ENCODE peak calls at places on chromosome 2, in four cellular contexts. T is AG09319, N is esophagus squamous epithelium, X is fibroblast of lung. B is an unnamed sample.

GRCh38 chr2:48312126-48312525 is 217.8 kb upstream of the STON1 start:
- DNase-seq in T (no peak), N (no peak), X (peak; percentile 23), B (no peak)

GRCh38 chr2:100957971-100958653 is 44.0 kb upstream of the RPL31 start:
- DNase-seq in T (peak; percentile 91), N (no peak), X (peak; percentile 95), B (no peak)

GRCh38 chr2:120348134-120349103 is 2.5 kb downstream of the INHBB start:
- DNase-seq in T (no peak), N (no peak), X (no peak), B (no peak)

GRCh38 chr2:161954103-161954502 is 119.9 kb downstream of the DPP4 start:
- DNase-seq in T (no peak), N (no peak), X (peak; percentile 8), B (no peak)

GRCh38 chr2:26500406-26500805 is 22.5 kb upstream of the OTOF start:
- DNase-seq in T (no peak), N (no peak), X (no peak), B (no peak)

GRCh38 chr2:61905372-61906186 is at the start of gene COMMD1:
- DNase-seq in T (no peak), N (no peak), X (peak; percentile 71), B (peak; percentile 83)

GRCh38 chr2:216281316-216281715 is 91.0 kb downstream of the MARCHF4 start:
- DNase-seq in T (no peak), N (no peak), X (no peak), B (no peak)

GRCh38 chr2:196750977-196751631 is 48.4 kb downstream of the GTF3C3 start:
- DNase-seq in T (peak; percentile 16), N (no peak), X (peak; percentile 44), B (peak; percentile 66)

GRCh38 chr2:39805936-39806608 is 27.0 kb upstream of the THUMPD2 start:
- DNase-seq in T (peak; percentile 3), N (no peak), X (peak; percentile 86), B (no peak)

GRCh38 chr2:10900216-10901109 is 11.3 kb upstream of the KCNF1 start:
- DNase-seq in T (no peak), N (no peak), X (no peak), B (peak; percentile 51)

GRCh38 chr2:144320491-144320890 is 199.4 kb downstream of the ZEB2 start:
- DNase-seq in T (no peak), N (no peak), X (peak; percentile 61), B (no peak)

GRCh38 chr2:27561060-27561459 is 21.8 kb upstream of the ZNF512 start:
- DNase-seq in T (no peak), N (no peak), X (no peak), B (no peak)

GRCh38 chr2:101720732-101721131 is 23.2 kb downstream of the MAP4K4 start:
- DNase-seq in T (no peak), N (no peak), X (no peak), B (no peak)

GRCh38 chr2:26464390-26465265 is 13.3 kb downstream of the OTOF start:
- DNase-seq in T (no peak), N (no peak), X (no peak), B (no peak)

GRCh38 chr2:44747794-44748193 is 193.7 kb upstream of the SIX3 start:
- DNase-seq in T (no peak), N (no peak), X (no peak), B (no peak)

GRCh38 chr2:44753552-44754285 is 187.8 kb upstream of the SIX3 start:
- DNase-seq in T (no peak), N (no peak), X (peak; percentile 73), B (no peak)

GRCh38 chr2:44746367-44746766 is 195.1 kb upstream of the SIX3 start:
- DNase-seq in T (no peak), N (no peak), X (no peak), B (no peak)

GRCh38 chr2:44746856-44747612 is 194.5 kb upstream of the SIX3 start:
- DNase-seq in T (no peak), N (no peak), X (no peak), B (no peak)

GRCh38 chr2:44751754-44752479 is 189.6 kb upstream of the SIX3 start:
- DNase-seq in T (no peak), N (no peak), X (no peak), B (no peak)
- TF ChIP-seq CTCF in T (no peak), N (no peak), X (no peak), B (no peak)

GRCh38 chr2:241066171-241066892 is 35.8 kb downstream of the MTERF4 start:
- DNase-seq in T (no peak), N (no peak), X (no peak), B (no peak)

GRCh38 chr2:241065355-241065803 is 36.7 kb downstream of the MTERF4 start:
- DNase-seq in T (no peak), N (no peak), X (no peak), B (no peak)

GRCh38 chr2:241068136-241068941 is 33.7 kb downstream of the MTERF4 start:
- DNase-seq in T (no peak), N (no peak), X (no peak), B (no peak)

GRCh38 chr2:241067501-241068135 is 34.5 kb downstream of the MTERF4 start:
- DNase-seq in T (no peak), N (no peak), X (no peak), B (no peak)

GRCh38 chr2:241066893-241067341 is 35.2 kb downstream of the MTERF4 start:
- DNase-seq in T (no peak), N (no peak), X (peak; percentile 5), B (no peak)
- TF ChIP-seq CTCF in T (no peak), N (no peak), X (no peak), B (no peak)

GRCh38 chr2:237330539-237330938 is 83.4 kb downstream of the COL6A3 start:
- DNase-seq in T (no peak), N (no peak), X (no peak), B (no peak)
- TF ChIP-seq CTCF in T (no peak), N (no peak), X (no peak), B (no peak)

GRCh38 chr2:66802877-66803276 is 368.0 kb downstream of the MEIS1 start:
- DNase-seq in T (no peak), N (no peak), X (no peak), B (no peak)
- TF ChIP-seq CTCF in T (no peak), N (no peak), X (no peak), B (no peak)

DNA sequence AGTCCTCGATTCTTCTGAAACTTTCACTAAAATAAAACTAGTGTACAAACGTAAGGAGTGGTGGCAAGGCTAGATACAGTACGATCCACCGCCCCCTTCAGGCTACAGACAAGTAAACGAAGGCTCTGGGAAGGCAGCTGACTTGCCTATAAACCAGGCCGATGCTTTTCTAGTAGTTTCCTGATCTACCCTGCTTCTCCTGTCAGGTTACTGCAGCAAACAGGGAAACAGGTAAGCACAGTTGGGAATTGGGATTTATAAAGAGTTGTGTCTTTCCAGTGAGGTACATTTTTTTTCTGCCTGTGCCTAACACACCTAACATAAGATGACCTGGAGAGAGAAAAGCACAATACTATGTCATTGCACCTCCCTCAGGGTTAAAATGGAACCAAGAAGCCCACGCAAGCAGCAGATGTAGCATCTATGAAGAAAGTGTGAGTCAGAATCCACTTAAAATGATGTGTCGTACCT is 108.6 kb downstream of the UXS1 start:
- DNase-seq in T (no peak), N (no peak), X (peak; percentile 21), B (no peak)
- TF ChIP-seq CTCF in T (peak; percentile 37), N (peak; percentile 41), X (peak; percentile 46), B (peak; percentile 39)

GRCh38 chr2:230866704-230867561 is 2.2 kb downstream of the ITM2C start:
- DNase-seq in T (no peak), N (no peak), X (peak; percentile 27), B (no peak)
- TF ChIP-seq CTCF in T (no peak), N (no peak), X (no peak), B (no peak)

GRCh38 chr2:46446871-46447568 is 32.3 kb upstream of the TMEM247 start:
- DNase-seq in T (no peak), N (no peak), X (no peak), B (no peak)
- TF ChIP-seq CTCF in T (no peak), N (no peak), X (no peak), B (no peak)

GRCh38 chr2:130756721-130757195 is 1.4 kb downstream of the AMER3 start:
- DNase-seq in T (no peak), N (no peak), X (no peak), B (no peak)

GRCh38 chr2:130754811-130755210 is 529 bp upstream of the AMER3 start:
- DNase-seq in T (no peak), N (no peak), X (no peak), B (no peak)

GRCh38 chr2:130755234-130756040 is at the start of gene AMER3:
- DNase-seq in T (no peak), N (no peak), X (no peak), B (no peak)

GRCh38 chr2:130759906-130760753 is 4.8 kb downstream of the AMER3 start:
- DNase-seq in T (no peak), N (no peak), X (peak; percentile 5), B (no peak)

DNA sequence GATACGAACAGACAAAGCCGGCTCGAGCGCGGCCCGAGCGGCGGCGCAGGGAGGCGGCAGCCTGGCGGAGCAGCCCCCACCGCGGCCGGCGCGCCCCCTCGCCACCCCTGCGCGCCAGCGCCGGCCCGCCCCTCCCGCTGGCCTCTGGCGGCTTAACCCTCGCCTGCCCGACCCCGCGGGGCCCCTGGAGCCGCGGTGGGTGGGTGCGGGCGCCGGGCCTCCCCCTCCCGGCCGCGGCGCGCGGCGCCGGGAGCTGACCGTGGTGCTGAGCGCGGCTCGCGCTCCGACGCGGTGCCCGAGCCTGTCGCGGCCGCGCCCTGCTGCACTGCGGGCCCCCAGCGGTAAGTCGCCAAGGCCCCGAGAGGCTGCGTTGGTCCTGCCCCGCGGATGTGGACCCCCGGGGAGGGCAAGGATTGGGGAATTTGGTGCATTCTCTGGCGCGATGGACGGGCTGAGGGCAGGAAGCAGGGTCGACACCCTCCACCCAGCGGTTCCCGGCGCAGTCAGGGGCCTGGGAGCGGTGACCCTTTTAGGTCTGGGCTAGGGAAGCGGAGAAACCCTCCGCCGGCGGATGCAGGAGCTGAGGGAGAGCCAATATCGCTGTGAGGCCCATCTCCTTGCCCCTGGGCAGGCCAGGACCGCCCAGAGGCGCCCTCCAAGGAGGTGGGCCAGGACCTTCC is 841 bp downstream of the AMER3 start:
- DNase-seq in T (no peak), N (no peak), X (peak; percentile 14), B (peak; percentile 64)
- TF ChIP-seq CTCF in T (no peak), N (no peak), X (no peak), B (no peak)

GRCh38 chr2:46372475-46372874 is 75.3 kb downstream of the EPAS1 start:
- DNase-seq in T (no peak), N (no peak), X (no peak), B (no peak)
- TF ChIP-seq CTCF in T (no peak), N (no peak), X (no peak), B (no peak)